ENCODE peak calls at places on chromosomes 5 and 9, in nine cellular contexts. L, K, X, E, Y, G, J, F and H are unnamed samples.

GRCh38 chr5:1161832-1162229 is 39.6 kb upstream of the SLC6A19 start:
- DNase-seq in L (peak; percentile 60), K (no peak), X (no peak), E (no peak), Y (peak; percentile 25), G (no peak), J (no peak), F (no peak), H (no peak)

GRCh38 chr5:94802450-94802849 is 184.0 kb downstream of the SLF1 start:
- DNase-seq in L (no peak), K (no peak), X (no peak), E (peak; percentile 19), Y (no peak), G (peak; percentile 49), J (no peak), F (no peak), H (no peak)

GRCh38 chr5:151627650-151628049 is 36.5 kb upstream of the FAT2 start:
- DNase-seq in L (no peak), K (no peak), X (peak; percentile 21), E (no peak), Y (no peak), G (no peak), J (no peak), F (no peak), H (no peak)

GRCh38 chr9:3099601-3100000 is 255.7 kb upstream of the PUM3 start:
- DNase-seq in L (no peak), K (no peak), X (no peak), E (no peak), Y (no peak), G (no peak), J (no peak), F (no peak), H (no peak)

GRCh38 chr5:133926960-133927615 is 41.3 kb downstream of the C5orf15 start:
- DNase-seq in L (no peak), K (no peak), X (no peak), E (peak; percentile 54), Y (no peak), G (no peak), J (no peak), F (no peak), H (no peak)

GRCh38 chr5:78776637-78777036 is 128.1 kb upstream of the LHFPL2 start:
- DNase-seq in L (no peak), K (no peak), X (peak; percentile 79), E (no peak), Y (no peak), G (no peak), J (no peak), F (no peak), H (no peak)

GRCh38 chr9:122053056-122053455 is 40.1 kb downstream of the TTLL11 start:
- DNase-seq in L (no peak), K (no peak), X (peak; percentile 49), E (no peak), Y (no peak), G (no peak), J (no peak), F (no peak), H (no peak)

GRCh38 chr9:129487658-129488483 is 133.0 kb downstream of the C9orf50 start:
- DNase-seq in L (no peak), K (no peak), X (peak; percentile 55), E (peak; percentile 78), Y (no peak), G (no peak), J (peak; percentile 69), F (no peak), H (no peak)

GRCh38 chr9:21465859-21466518 is 16.1 kb downstream of the IFNE start:
- DNase-seq in L (no peak), K (no peak), X (no peak), E (peak; percentile 81), Y (no peak), G (peak; percentile 53), J (no peak), F (no peak), H (peak; percentile 48)

GRCh38 chr5:638501-639252 is 26.5 kb downstream of the CEP72 start:
- DNase-seq in L (no peak), K (no peak), X (no peak), E (no peak), Y (peak; percentile 44), G (no peak), J (no peak), F (no peak), H (no peak)

GRCh38 chr9:125506045-125506444 is 201.0 kb downstream of the MAPKAP1 start:
- DNase-seq in L (no peak), K (no peak), X (no peak), E (peak; percentile 11), Y (no peak), G (no peak), J (no peak), F (no peak), H (no peak)

GRCh38 chr9:37220971-37221370 is 100.6 kb downstream of the ZCCHC7 start:
- DNase-seq in L (no peak), K (no peak), X (peak; percentile 69), E (peak; percentile 34), Y (no peak), G (no peak), J (no peak), F (no peak), H (no peak)

GRCh38 chr5:38448553-38449350 is 107.7 kb downstream of the LIFR start:
- DNase-seq in L (no peak), K (no peak), X (no peak), E (peak; percentile 61), Y (no peak), G (no peak), J (no peak), F (no peak), H (no peak)

GRCh38 chr5:58755397-58755796 is 172.5 kb downstream of the RAB3C start:
- DNase-seq in L (no peak), K (no peak), X (no peak), E (no peak), Y (no peak), G (no peak), J (no peak), F (no peak), H (no peak)

GRCh38 chr9:123282343-123283047 is 14.1 kb upstream of the STRBP start:
- DNase-seq in L (peak; percentile 19), K (no peak), X (no peak), E (peak; percentile 13), Y (no peak), G (no peak), J (no peak), F (no peak), H (no peak)

GRCh38 chr9:89730715-89731114 is 125.9 kb downstream of the GADD45G start:
- DNase-seq in L (no peak), K (no peak), X (no peak), E (no peak), Y (peak; percentile 38), G (no peak), J (peak; percentile 38), F (no peak), H (no peak)

GRCh38 chr9:136342191-136343120 is 15.1 kb downstream of the GPSM1 start:
- DNase-seq in L (peak; percentile 87), K (peak; percentile 58), X (peak; percentile 48), E (peak; percentile 80), Y (peak; percentile 67), G (peak; percentile 94), J (peak; percentile 79), F (peak; percentile 80), H (peak; percentile 41)

GRCh38 chr9:136340356-136341041 is 13.2 kb downstream of the GPSM1 start:
- DNase-seq in L (no peak), K (no peak), X (no peak), E (no peak), Y (no peak), G (no peak), J (no peak), F (no peak), H (no peak)

GRCh38 chr9:136341042-136341655 is 13.8 kb downstream of the GPSM1 start:
- DNase-seq in L (no peak), K (no peak), X (no peak), E (no peak), Y (no peak), G (no peak), J (no peak), F (no peak), H (no peak)

GRCh38 chr9:136343121-136343883 is 16.0 kb downstream of the GPSM1 start:
- DNase-seq in L (no peak), K (no peak), X (no peak), E (no peak), Y (no peak), G (no peak), J (no peak), F (no peak), H (no peak)

DNA sequence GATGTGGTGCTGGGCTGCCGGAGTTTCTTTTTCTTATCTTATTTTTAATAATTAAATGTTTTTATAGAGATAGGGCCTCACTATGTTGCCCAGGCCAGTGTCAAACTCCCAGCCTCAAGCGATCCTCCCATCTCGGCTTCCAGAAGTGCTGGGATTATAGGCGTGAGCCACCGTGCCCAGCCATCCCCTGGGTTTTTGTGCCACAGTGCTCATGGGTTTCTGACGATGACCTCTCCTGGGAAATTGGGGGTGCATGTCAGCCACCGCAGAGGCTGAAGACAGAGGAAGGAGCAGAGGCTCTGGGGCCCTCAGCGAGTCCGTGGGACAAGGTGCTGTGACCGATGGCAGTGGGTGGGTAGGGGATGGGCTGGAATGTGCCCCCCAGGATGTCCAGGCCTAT is 14.4 kb downstream of the GPSM1 start:
- DNase-seq in L (no peak), K (no peak), X (no peak), E (no peak), Y (no peak), G (no peak), J (no peak), F (no peak), H (no peak)
- H3K4me1 ChIP-seq in L (peaks cover 25% of the 10 kb centered on the region), K (no peaks in the 10 kb centered on the region), X (peaks cover 17% of the 10 kb centered on the region), E (peaks cover 17% of the 10 kb centered on the region), Y (no peaks in the 10 kb centered on the region), G (peaks cover 15% of the 10 kb centered on the region), J (peaks cover 4% of the 10 kb centered on the region), F (no peaks in the 10 kb centered on the region), H (peaks cover 7% of the 10 kb centered on the region)

DNA sequence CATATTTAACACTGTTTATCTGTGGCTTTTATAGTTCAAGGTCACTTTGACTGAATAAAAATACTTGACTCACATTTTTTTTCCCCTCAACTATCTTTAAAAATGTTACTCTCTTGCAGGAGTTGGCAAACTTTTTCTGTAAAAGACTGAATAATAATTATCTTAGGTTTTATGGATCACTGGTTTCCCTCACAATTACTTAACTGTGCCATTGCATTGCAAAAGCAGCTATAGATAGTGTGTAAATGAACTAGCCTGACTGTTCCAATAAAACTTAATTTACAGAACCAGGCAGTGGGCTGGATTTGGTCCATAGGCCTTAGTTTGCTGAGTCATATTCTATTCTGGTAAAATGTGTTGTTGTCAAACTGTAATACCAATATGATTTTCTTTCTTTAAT is 7.1 kb downstream of the KIAA1958 start:
- DNase-seq in L (no peak), K (no peak), X (peak; percentile 78), E (peak; percentile 6), Y (no peak), G (no peak), J (peak; percentile 30), F (no peak), H (no peak)
- H3K4me1 ChIP-seq in L (no peaks in the 10 kb centered on the region), K (no peaks in the 10 kb centered on the region), X (no peaks in the 10 kb centered on the region), E (peaks cover 25% of the 10 kb centered on the region), Y (no peaks in the 10 kb centered on the region), G (peaks cover 9% of the 10 kb centered on the region), J (peaks cover 13% of the 10 kb centered on the region), F (peaks cover 6% of the 10 kb centered on the region), H (peaks cover 1% of the 10 kb centered on the region)

GRCh38 chr5:145939532-145940065 is 3.2 kb downstream of the SH3RF2 start:
- DNase-seq in L (no peak), K (no peak), X (no peak), E (no peak), Y (no peak), G (no peak), J (no peak), F (no peak), H (no peak)
- H3K4me1 ChIP-seq in L (peaks cover 21% of the 10 kb centered on the region), K (no peaks in the 10 kb centered on the region), X (peaks cover 56% of the 10 kb centered on the region), E (peaks cover 42% of the 10 kb centered on the region), Y (no peaks in the 10 kb centered on the region), G (peaks cover 10% of the 10 kb centered on the region), J (peaks cover 2% of the 10 kb centered on the region), F (peaks cover 7% of the 10 kb centered on the region), H (peaks cover 6% of the 10 kb centered on the region)

GRCh38 chr5:176181271-176181855 is 56.9 kb upstream of the SIMC1 start:
- DNase-seq in L (no peak), K (no peak), X (no peak), E (no peak), Y (no peak), G (no peak), J (no peak), F (no peak), H (no peak)
- H3K4me1 ChIP-seq in L (no peaks in the 10 kb centered on the region), K (no peaks in the 10 kb centered on the region), X (no peaks in the 10 kb centered on the region), E (peaks cover 11% of the 10 kb centered on the region), Y (no peaks in the 10 kb centered on the region), G (no peaks in the 10 kb centered on the region), J (peaks cover 24% of the 10 kb centered on the region), F (peaks cover 4% of the 10 kb centered on the region), H (no peaks in the 10 kb centered on the region)